ENCODE peak calls at places on chromosomes 4 and X, in seven cellular contexts. S is progenitor cell of endocrine pancreas, P is Daoy, R is EL, N is ELR, O is KBM-7, I is NCI-H524. W is an unnamed sample.

GRCh38 chr4:172411180-172411579 is 598.0 kb downstream of the GALNTL6 start:
- DNase-seq in N (no peak), I (no peak), R (no peak), S (no peak), O (no peak), P (no peak), W (no peak)

GRCh38 chr4:7854211-7854610 is 85.5 kb downstream of the AFAP1 start:
- DNase-seq in R (no peak), N (no peak), P (no peak), I (no peak), O (no peak), S (no peak), W (no peak)

GRCh38 chr4:148618856-148619255 is 176.6 kb upstream of the NR3C2 start:
- DNase-seq in P (no peak), R (no peak), I (no peak), O (no peak), N (no peak), S (no peak), W (no peak)

GRCh38 chr4:5203925-5204324 is 152.6 kb downstream of the STK32B start:
- DNase-seq in I (no peak), R (no peak), S (no peak), O (no peak), N (no peak), P (no peak), W (no peak)

GRCh38 chr4:106258145-106259045 is 57.6 kb downstream of the TBCK start:
- DNase-seq in R (no peak), S (no peak), I (no peak), N (no peak), P (no peak), O (no peak), W (no peak)

GRCh38 chr4:87069037-87069742 is 134.4 kb downstream of the AFF1 start:
- DNase-seq in I (peak), R (no peak), S (no peak), O (no peak), N (no peak), P (no peak), W (peak)

GRCh38 chrX:53234484-53234883 is 9.5 kb upstream of the KDM5C start:
- DNase-seq in I (no peak), O (no peak), N (no peak), P (no peak), S (no peak), R (no peak), W (no peak)

GRCh38 chr4:131566026-131566425 is 1583.1 kb upstream of the PCDH10 start:
- DNase-seq in N (peak), S (no peak), O (no peak), R (no peak), I (no peak), P (no peak), W (no peak)

GRCh38 chr4:117691572-117692351 is 342.5 kb upstream of the NDST3 start:
- DNase-seq in N (no peak), S (no peak), I (no peak), P (no peak), O (no peak), R (no peak), W (no peak)

GRCh38 chr4:174071591-174071990 is 211.9 kb downstream of the FBXO8 start:
- DNase-seq in P (no peak), S (no peak), O (no peak), N (no peak), R (no peak), I (no peak), W (no peak)

GRCh38 chr4:153748378-153748777 is 11.4 kb downstream of the RNF175 start:
- DNase-seq in P (peak), R (peak), O (peak), I (no peak), N (peak), S (no peak), W (no peak)

GRCh38 chr4:4296283-4296846 is 6.3 kb downstream of the ZBTB49 start:
- DNase-seq in N (no peak), I (no peak), O (no peak), S (no peak), R (no peak), P (no peak), W (no peak)

GRCh38 chrX:47690175-47690574 is 31.2 kb upstream of the UXT start:
- DNase-seq in S (no peak), N (peak), R (peak), I (no peak), O (no peak), P (no peak), W (no peak)

GRCh38 chr4:117986331-117986730 is 48.0 kb upstream of the NDST3 start:
- DNase-seq in R (no peak), S (no peak), P (no peak), I (no peak), O (no peak), N (no peak), W (no peak)

GRCh38 chrX:47540754-47541538 is 20.1 kb upstream of the ARAF start:
- DNase-seq in O (peak), I (peak), N (peak), S (peak), P (peak), R (peak), W (peak)

GRCh38 chrX:131745942-131746489 is 202.1 kb downstream of the OR13H1 start:
- DNase-seq in O (no peak), N (no peak), I (no peak), R (no peak), S (no peak), P (no peak), W (no peak)

GRCh38 chr4:153205028-153205648 is 895 bp downstream of the TRIM2 start:
- DNase-seq in P (no peak), N (no peak), I (no peak), S (no peak), R (no peak), O (no peak), W (no peak)

GRCh38 chr4:65353098-65353497 is 317.2 kb downstream of the EPHA5 start:
- DNase-seq in N (no peak), I (no peak), P (no peak), R (no peak), S (no peak), O (no peak), W (no peak)

GRCh38 chr4:74397748-74398426 is 32.9 kb downstream of the EREG start:
- DNase-seq in I (no peak), O (peak), R (peak), S (no peak), N (no peak), P (no peak), W (no peak)

GRCh38 chr4:166481014-166481507 is 608.0 kb downstream of the TLL1 start:
- DNase-seq in R (no peak), N (peak), P (no peak), O (no peak), S (no peak), I (no peak), W (no peak)

GRCh38 chrX:96979766-96980165 is 96.1 kb downstream of the RPA4 start:
- DNase-seq in I (peak), P (no peak), O (no peak), S (no peak), R (no peak), N (no peak), W (no peak)

GRCh38 chrX:151754042-151754419 is 19.5 kb downstream of the CNGA2 start:
- DNase-seq in O (no peak), R (peak), S (no peak), I (no peak), N (peak), P (peak), W (no peak)

GRCh38 chrX:128020701-128021100 is 31.5 kb downstream of the ACTRT1 start:
- DNase-seq in R (no peak), O (no peak), I (no peak), P (no peak), S (no peak), N (peak), W (no peak)

GRCh38 chr4:536351-536972 is 37.5 kb downstream of the PIGG start:
- DNase-seq in N (no peak), O (no peak), P (no peak), R (no peak), I (no peak), S (no peak), W (no peak)

GRCh38 chr4:13920111-13920875 is 292.8 kb upstream of the BOD1L1 start:
- DNase-seq in I (no peak), R (peak), P (peak), S (no peak), N (peak), O (no peak), W (no peak)

GRCh38 chr4:109155682-109156243 is 146.7 kb downstream of the COL25A1 start:
- DNase-seq in S (no peak), O (peak), N (no peak), P (no peak), I (no peak), R (no peak), W (no peak)

GRCh38 chr4:87525636-87526035 is 3.5 kb downstream of the SPARCL1 start:
- DNase-seq in O (no peak), R (no peak), P (no peak), I (no peak), S (no peak), N (no peak), W (no peak)

GRCh38 chr4:176818531-176818930 is 25.8 kb upstream of the VEGFC start:
- DNase-seq in R (no peak), N (no peak), O (no peak), P (no peak), S (no peak), I (no peak), W (no peak)

W was measured in D341Med.